ENCODE peak calls at places on chromosomes 5 and 9, in four cellular contexts. One of them, this sample, is unnamed.

GRCh38 chr5:180072556-180072955 is 997 bp upstream of the RNF130 start:
- DNase-seq in WTC11: no peak
- DNase-seq in K562: no peak
- DNase-seq in HepG2: no peak
- DNase-seq in this sample: no peak

GRCh38 chr9:125444166-125444565 is 182.5 kb downstream of the GAPVD1 start:
- DNase-seq in K562: no peak
- DNase-seq in HepG2: no peak
- DNase-seq in WTC11: no peak
- DNase-seq in this sample: no peak

GRCh38 chr5:148972958-148973357 is 89.9 kb downstream of the SH3TC2 start:
- DNase-seq in WTC11: no peak
- DNase-seq in HepG2: peak; percentile 13
- DNase-seq in K562: no peak
- DNase-seq in this sample: no peak

GRCh38 chr9:71638627-71639026 is 129.7 kb downstream of the CEMIP2 start:
- DNase-seq in K562: no peak
- DNase-seq in WTC11: no peak
- DNase-seq in HepG2: no peak
- DNase-seq in this sample: no peak

GRCh38 chr5:170076211-170076610 is 29.5 kb upstream of the FOXI1 start:
- DNase-seq in HepG2: no peak
- DNase-seq in WTC11: no peak
- DNase-seq in K562: no peak
- DNase-seq in this sample: no peak

GRCh38 chr9:119268985-119269384 is 100.2 kb downstream of the BRINP1 start:
- DNase-seq in HepG2: no peak
- DNase-seq in K562: no peak
- DNase-seq in WTC11: no peak
- DNase-seq in this sample: no peak

GRCh38 chr5:126234563-126235195 is 188.5 kb upstream of the GRAMD2B start:
- DNase-seq in WTC11: peak; percentile 31
- DNase-seq in K562: no peak
- DNase-seq in HepG2: peak; percentile 13
- DNase-seq in this sample: peak; percentile 55

GRCh38 chr9:107784235-107784958 is 294.8 kb upstream of the KLF4 start:
- DNase-seq in HepG2: no peak
- DNase-seq in K562: peak; percentile 81
- DNase-seq in WTC11: no peak
- DNase-seq in this sample: no peak

GRCh38 chr5:76838481-76839261 is 11.1 kb upstream of the S100Z start:
- DNase-seq in WTC11: no peak
- DNase-seq in HepG2: peak; percentile 15
- DNase-seq in K562: no peak
- DNase-seq in this sample: no peak

GRCh38 chr5:146947181-146947941 is 68.8 kb upstream of the PPP2R2B start:
- DNase-seq in HepG2: no peak
- DNase-seq in WTC11: peak; percentile 26
- DNase-seq in K562: peak; percentile 16
- DNase-seq in this sample: peak; percentile 21

GRCh38 chr9:71685394-71685793 is 82.9 kb downstream of the CEMIP2 start:
- DNase-seq in K562: no peak
- DNase-seq in HepG2: no peak
- DNase-seq in WTC11: no peak
- DNase-seq in this sample: no peak

GRCh38 chr5:150429410-150429873 is 16.7 kb upstream of the CD74 start:
- DNase-seq in WTC11: no peak
- DNase-seq in K562: no peak
- DNase-seq in HepG2: no peak
- DNase-seq in this sample: no peak

GRCh38 chr9:99140685-99141314 is 35.9 kb downstream of the TGFBR1 start:
- DNase-seq in WTC11: peak; percentile 55
- DNase-seq in HepG2: peak; percentile 35
- DNase-seq in K562: peak; percentile 60
- DNase-seq in this sample: peak; percentile 57

GRCh38 chr9:126773004-126773607 is 31.7 kb upstream of the ZBTB43 start:
- DNase-seq in K562: peak; percentile 43
- DNase-seq in HepG2: peak; percentile 32
- DNase-seq in WTC11: peak; percentile 66
- DNase-seq in this sample: peak; percentile 65

GRCh38 chr5:127564002-127564769 is 46.7 kb downstream of the PRRC1 start:
- DNase-seq in K562: peak; percentile 29
- DNase-seq in HepG2: peak; percentile 57
- DNase-seq in WTC11: peak; percentile 35
- DNase-seq in this sample: peak; percentile 52

GRCh38 chr9:13146838-13147237 is 132.7 kb downstream of the MPDZ start:
- DNase-seq in HepG2: no peak
- DNase-seq in K562: no peak
- DNase-seq in WTC11: no peak
- DNase-seq in this sample: no peak

GRCh38 chr5:38783011-38783551 is 62.7 kb upstream of the OSMR start:
- DNase-seq in K562: no peak
- DNase-seq in WTC11: no peak
- DNase-seq in HepG2: peak; percentile 62
- DNase-seq in this sample: peak; percentile 9

GRCh38 chr5:15510092-15510491 is 10.1 kb downstream of the FBXL7 start:
- DNase-seq in K562: no peak
- DNase-seq in WTC11: no peak
- DNase-seq in HepG2: no peak
- DNase-seq in this sample: no peak

GRCh38 chr9:1267581-1267980 is 217.4 kb downstream of the DMRT2 start:
- DNase-seq in K562: no peak
- DNase-seq in HepG2: no peak
- DNase-seq in WTC11: no peak
- DNase-seq in this sample: no peak

GRCh38 chr9:135504262-135505229 is 4.1 kb downstream of the MRPS2 start:
- DNase-seq in WTC11: peak; percentile 70
- DNase-seq in K562: peak; percentile 42
- DNase-seq in HepG2: peak; percentile 55
- DNase-seq in this sample: peak; percentile 60

GRCh38 chr5:141695627-141696180 is 13.7 kb upstream of the ARAP3 start:
- DNase-seq in K562: no peak
- DNase-seq in WTC11: no peak
- DNase-seq in HepG2: no peak
- DNase-seq in this sample: no peak

GRCh38 chr5:56177134-56177533 is 56.0 kb downstream of the ANKRD55 start:
- DNase-seq in HepG2: no peak
- DNase-seq in K562: no peak
- DNase-seq in WTC11: no peak
- DNase-seq in this sample: no peak

GRCh38 chr5:124920909-124921666 is 174.6 kb upstream of the ZNF608 start:
- DNase-seq in HepG2: no peak
- DNase-seq in WTC11: no peak
- DNase-seq in K562: no peak
- DNase-seq in this sample: no peak

GRCh38 chr9:10488937-10489336 is 123.9 kb downstream of the PTPRD start:
- DNase-seq in WTC11: no peak
- DNase-seq in K562: no peak
- DNase-seq in HepG2: no peak
- DNase-seq in this sample: no peak
- TF ChIP-seq ELF4 in WTC11: no peak
- TF ChIP-seq ELF4 in K562: no peak
- TF ChIP-seq ELF4 in HepG2: no peak
- TF ChIP-seq ELF4 in this sample: no peak

DNA sequence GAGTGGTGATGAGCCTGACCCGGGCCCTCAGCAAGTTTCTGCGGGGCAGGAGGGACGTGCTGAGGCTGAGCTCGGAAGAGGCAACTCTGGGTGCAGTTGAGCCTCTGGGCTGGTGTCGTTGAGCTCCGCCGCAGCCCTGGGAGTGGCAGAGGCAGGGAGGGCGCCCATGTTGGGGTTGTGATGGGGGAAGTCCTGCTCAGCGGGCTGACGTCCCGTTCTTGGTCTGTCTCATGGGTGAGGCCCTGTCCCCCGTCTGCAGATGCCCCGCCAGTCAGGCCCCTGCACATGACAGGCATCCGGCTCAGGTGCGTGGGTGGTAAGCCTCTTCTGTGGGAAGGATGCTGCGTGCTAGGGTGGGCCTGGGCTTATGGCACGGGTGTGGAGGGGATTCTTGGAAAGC is 64.3 kb downstream of the RXRA start:
- DNase-seq in HepG2: no peak
- DNase-seq in K562: no peak
- DNase-seq in WTC11: no peak
- DNase-seq in this sample: no peak
- TF ChIP-seq ELF4 in HepG2: no peak
- TF ChIP-seq ELF4 in K562: no peak
- TF ChIP-seq ELF4 in WTC11: no peak
- TF ChIP-seq ELF4 in this sample: no peak

GRCh38 chr5:60851681-60852080 is 7.6 kb upstream of the ELOVL7 start:
- DNase-seq in HepG2: no peak
- DNase-seq in WTC11: no peak
- DNase-seq in K562: no peak
- DNase-seq in this sample: no peak

GRCh38 chr5:60852940-60853339 is 8.9 kb upstream of the ELOVL7 start:
- DNase-seq in WTC11: no peak
- DNase-seq in HepG2: no peak
- DNase-seq in K562: peak; percentile 11
- DNase-seq in this sample: no peak

GRCh38 chr5:60856059-60856458 is 12.0 kb upstream of the ELOVL7 start:
- DNase-seq in WTC11: no peak
- DNase-seq in HepG2: no peak
- DNase-seq in K562: no peak
- DNase-seq in this sample: no peak

GRCh38 chr5:60852317-60852716 is 8.2 kb upstream of the ELOVL7 start:
- DNase-seq in K562: no peak
- DNase-seq in HepG2: no peak
- DNase-seq in WTC11: no peak
- DNase-seq in this sample: no peak
- TF ChIP-seq ELF4 in K562: no peak
- TF ChIP-seq ELF4 in HepG2: no peak
- TF ChIP-seq ELF4 in WTC11: no peak
- TF ChIP-seq ELF4 in this sample: no peak

GRCh38 chr5:138528208-138528607 is 14.8 kb downstream of the ETF1 start:
- DNase-seq in K562: no peak
- DNase-seq in HepG2: peak; percentile 73
- DNase-seq in WTC11: no peak
- DNase-seq in this sample: no peak
- TF ChIP-seq ELF4 in K562: no peak
- TF ChIP-seq ELF4 in HepG2: no peak
- TF ChIP-seq ELF4 in WTC11: no peak
- TF ChIP-seq ELF4 in this sample: no peak

GRCh38 chr5:133564921-133565565 is 47.3 kb downstream of the FSTL4 start:
- DNase-seq in HepG2: no peak
- DNase-seq in WTC11: no peak
- DNase-seq in K562: no peak
- DNase-seq in this sample: no peak

GRCh38 chr5:133565993-133566392 is 46.3 kb downstream of the FSTL4 start:
- DNase-seq in WTC11: peak; percentile 56
- DNase-seq in K562: peak; percentile 36
- DNase-seq in HepG2: no peak
- DNase-seq in this sample: peak; percentile 35

GRCh38 chr5:133569347-133569746 is 43.0 kb downstream of the FSTL4 start:
- DNase-seq in K562: no peak
- DNase-seq in HepG2: no peak
- DNase-seq in WTC11: no peak
- DNase-seq in this sample: no peak
- TF ChIP-seq ELF4 in K562: no peak
- TF ChIP-seq ELF4 in HepG2: no peak
- TF ChIP-seq ELF4 in WTC11: no peak
- TF ChIP-seq ELF4 in this sample: no peak

DNA sequence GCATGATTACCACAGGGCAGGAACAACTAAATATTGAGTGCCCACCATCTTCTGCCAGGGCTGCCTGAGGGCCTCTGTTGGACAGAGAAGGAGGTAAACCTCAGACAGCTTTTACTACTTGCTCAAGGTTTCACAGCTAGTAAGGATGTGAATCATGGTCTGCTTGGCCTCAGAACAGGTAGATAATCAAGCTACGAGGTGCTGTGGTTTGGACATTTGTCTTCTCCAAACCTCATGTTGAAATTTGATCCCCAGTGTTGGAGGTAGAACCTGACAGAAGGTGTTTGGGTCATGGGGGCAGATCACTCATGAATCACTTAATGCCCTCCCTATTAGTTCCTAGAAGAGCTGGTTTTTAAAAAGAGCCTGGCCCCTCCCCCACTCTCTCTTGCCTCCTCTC is 541.2 kb upstream of the TRPC7 start:
- DNase-seq in WTC11: no peak
- DNase-seq in HepG2: no peak
- DNase-seq in K562: no peak
- DNase-seq in this sample: no peak
- TF ChIP-seq ELF4 in WTC11: no peak
- TF ChIP-seq ELF4 in HepG2: no peak
- TF ChIP-seq ELF4 in K562: no peak
- TF ChIP-seq ELF4 in this sample: no peak

GRCh38 chr5:159732220-159732619 is 184.1 kb upstream of the ADRA1B start:
- DNase-seq in WTC11: no peak
- DNase-seq in K562: no peak
- DNase-seq in HepG2: no peak
- DNase-seq in this sample: no peak
- TF ChIP-seq ELF4 in WTC11: no peak
- TF ChIP-seq ELF4 in K562: no peak
- TF ChIP-seq ELF4 in HepG2: no peak
- TF ChIP-seq ELF4 in this sample: no peak

GRCh38 chr9:10614201-10614870 is 1.5 kb upstream of the PTPRD start:
- DNase-seq in WTC11: no peak
- DNase-seq in K562: no peak
- DNase-seq in HepG2: no peak
- DNase-seq in this sample: no peak

GRCh38 chr9:10613413-10613812 is 611 bp upstream of the PTPRD start:
- DNase-seq in HepG2: no peak
- DNase-seq in K562: no peak
- DNase-seq in WTC11: no peak
- DNase-seq in this sample: no peak

DNA sequence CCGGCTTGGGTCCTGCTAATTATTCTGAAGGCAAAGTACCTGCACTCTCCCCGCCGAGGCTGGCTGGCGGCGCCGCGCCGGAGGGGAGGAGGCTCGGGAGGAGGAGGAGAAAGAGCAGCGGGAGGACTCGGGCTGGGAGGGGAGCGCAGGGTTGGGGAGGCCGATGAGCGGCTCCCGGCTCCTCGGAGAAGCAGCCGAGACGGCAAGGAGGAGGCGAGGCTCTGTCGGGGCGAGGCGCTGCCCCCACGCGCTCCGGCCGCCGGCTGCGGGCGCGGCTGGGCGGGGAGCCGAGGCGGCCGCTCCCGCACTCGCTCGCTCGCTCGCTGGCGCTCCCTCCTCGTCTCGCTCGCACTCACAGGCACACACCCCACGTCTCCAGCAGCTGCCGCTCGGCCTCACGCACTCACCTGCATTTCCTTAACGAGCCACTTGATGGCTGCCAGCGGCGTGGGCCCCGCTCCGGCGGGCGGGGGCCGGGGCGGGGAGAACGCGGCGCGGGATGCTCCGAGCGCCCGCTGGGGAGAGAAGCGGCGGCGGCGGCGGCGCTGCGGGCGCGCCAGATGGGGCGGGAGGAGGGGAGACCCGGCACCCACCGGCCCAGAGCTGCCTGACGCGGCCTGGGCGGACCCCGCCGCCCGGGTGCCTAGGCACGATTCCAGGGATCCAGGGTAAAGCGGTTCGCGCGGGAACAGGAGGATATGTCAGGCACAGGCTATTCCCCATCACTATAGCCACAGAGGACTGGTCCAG is at the start of gene PTPRD:
- DNase-seq in HepG2: peak; percentile 32
- DNase-seq in WTC11: peak; percentile 79
- DNase-seq in K562: peak; percentile 4
- DNase-seq in this sample: peak; percentile 50
- TF ChIP-seq ELF4 in HepG2: no peak
- TF ChIP-seq ELF4 in WTC11: peak; percentile 42
- TF ChIP-seq ELF4 in K562: no peak
- TF ChIP-seq ELF4 in this sample: no peak

GRCh38 chr5:88683506-88684135 is 199.4 kb downstream of the MEF2C start:
- DNase-seq in K562: no peak
- DNase-seq in HepG2: peak; percentile 5
- DNase-seq in WTC11: peak; percentile 73
- DNase-seq in this sample: no peak
- TF ChIP-seq ELF4 in K562: no peak
- TF ChIP-seq ELF4 in HepG2: no peak
- TF ChIP-seq ELF4 in WTC11: no peak
- TF ChIP-seq ELF4 in this sample: no peak